ENCODE peak calls at places on chromosomes 5 and 9, in ten cellular contexts. Z, G, A, D, V, C, K, X, Y and U are unnamed samples.

GRCh38 chr9:87502446-87503232 is 5.0 kb downstream of the DAPK1 start:
- DNase-seq in Z (no peak), G (no peak), A (no peak), D (no peak), V (no peak), C (no peak), K (no peak), X (no peak), Y (no peak), U (no peak)

GRCh38 chr5:72633041-72633445 is 125.8 kb upstream of the ZNF366 start:
- DNase-seq in Z (no peak), G (no peak), A (no peak), D (no peak), V (no peak), C (no peak), K (no peak), X (no peak), Y (no peak), U (no peak)

GRCh38 chr5:75319636-75320035 is 17.4 kb upstream of the HMGCR start:
- DNase-seq in Z (no peak), G (no peak), A (no peak), D (no peak), V (no peak), C (no peak), K (no peak), X (no peak), Y (no peak), U (no peak)

GRCh38 chr5:95471922-95472321 is 80.8 kb downstream of the FAM81B start:
- DNase-seq in Z (no peak), G (no peak), A (no peak), D (no peak), V (no peak), C (no peak), K (no peak), X (no peak), Y (no peak), U (no peak)

GRCh38 chr9:15501179-15501578 is 9.6 kb downstream of the PSIP1 start:
- DNase-seq in Z (no peak), G (no peak), A (no peak), D (no peak), V (no peak), C (no peak), K (no peak), X (no peak), Y (no peak), U (no peak)

GRCh38 chr9:85528607-85529006 is 213.1 kb downstream of the AGTPBP1 start:
- DNase-seq in Z (no peak), G (no peak), A (no peak), D (no peak), V (no peak), C (no peak), K (no peak), X (no peak), Y (no peak), U (no peak)

GRCh38 chr9:135249191-135249590 is 161.7 kb downstream of the OLFM1 start:
- DNase-seq in Z (no peak), G (no peak), A (peak; percentile 5), D (no peak), V (peak; percentile 24), C (no peak), K (peak; percentile 33), X (no peak), Y (no peak), U (no peak)

GRCh38 chr9:107794259-107794658 is 304.7 kb upstream of the KLF4 start:
- DNase-seq in Z (no peak), G (no peak), A (no peak), D (no peak), V (no peak), C (no peak), K (no peak), X (peak; percentile 24), Y (no peak), U (no peak)

GRCh38 chr9:122159925-122160246 is 178 bp downstream of the MORN5 start:
- DNase-seq in Z (no peak), G (no peak), A (no peak), D (no peak), V (no peak), C (no peak), K (no peak), X (no peak), Y (no peak), U (no peak)

GRCh38 chr5:111584651-111585050 is 72.3 kb upstream of the STARD4 start:
- DNase-seq in Z (no peak), G (peak; percentile 39), A (no peak), D (peak; percentile 61), V (no peak), C (no peak), K (no peak), X (peak; percentile 65), Y (no peak), U (no peak)

GRCh38 chr5:101976933-101977332 is 319.2 kb downstream of the SLCO4C1 start:
- DNase-seq in Z (no peak), G (no peak), A (no peak), D (no peak), V (no peak), C (no peak), K (no peak), X (no peak), Y (no peak), U (no peak)

GRCh38 chr5:137415231-137415681 is 83.9 kb downstream of the SPOCK1 start:
- DNase-seq in Z (no peak), G (no peak), A (no peak), D (no peak), V (no peak), C (no peak), K (no peak), X (no peak), Y (no peak), U (no peak)

GRCh38 chr5:171630670-171631065 is 154.9 kb upstream of the SMIM23 start:
- DNase-seq in Z (no peak), G (no peak), A (no peak), D (peak; percentile 34), V (no peak), C (no peak), K (no peak), X (no peak), Y (no peak), U (no peak)

GRCh38 chr5:143114481-143114880 is 289.0 kb downstream of the NR3C1 start:
- DNase-seq in Z (no peak), G (no peak), A (no peak), D (no peak), V (no peak), C (no peak), K (no peak), X (no peak), Y (no peak), U (no peak)

GRCh38 chr9:131739988-131740648 is at the start of gene RAPGEF1:
- DNase-seq in Z (peak; percentile 76), G (peak; percentile 76), A (peak; percentile 88), D (peak; percentile 86), V (peak; percentile 85), C (peak; percentile 77), K (peak; percentile 90), X (peak; percentile 84), Y (peak; percentile 73), U (peak; percentile 82)

GRCh38 chr9:135830496-135830895 is 76.8 kb downstream of the CAMSAP1 start:
- DNase-seq in Z (no peak), G (no peak), A (no peak), D (no peak), V (no peak), C (no peak), K (no peak), X (no peak), Y (no peak), U (no peak)

GRCh38 chr9:122261469-122261881 is 3.2 kb downstream of the RBM18 start:
- DNase-seq in Z (peak; percentile 88), G (no peak), A (peak; percentile 45), D (no peak), V (peak; percentile 68), C (no peak), K (peak; percentile 79), X (peak; percentile 88), Y (no peak), U (no peak)

GRCh38 chr5:74243634-74244033 is 396.9 kb downstream of the ENC1 start:
- DNase-seq in Z (no peak), G (no peak), A (no peak), D (no peak), V (no peak), C (no peak), K (no peak), X (no peak), Y (no peak), U (no peak)

GRCh38 chr5:91332267-91333044 is 50.7 kb downstream of the ARRDC3 start:
- DNase-seq in Z (no peak), G (peak; percentile 72), A (no peak), D (peak; percentile 61), V (no peak), C (no peak), K (no peak), X (peak; percentile 18), Y (peak; percentile 63), U (no peak)

GRCh38 chr5:139575751-139576150 is 14.6 kb downstream of the UBE2D2 start:
- DNase-seq in Z (no peak), G (peak; percentile 57), A (no peak), D (no peak), V (no peak), C (no peak), K (no peak), X (no peak), Y (peak; percentile 62), U (no peak)

GRCh38 chr9:72579190-72579589 is 57.8 kb downstream of the TMC1 start:
- DNase-seq in Z (peak; percentile 38), G (no peak), A (peak; percentile 65), D (no peak), V (peak; percentile 66), C (no peak), K (peak; percentile 74), X (peak; percentile 41), Y (no peak), U (no peak)

GRCh38 chr9:128554155-128554862 is 1.9 kb downstream of the SPTAN1 start:
- DNase-seq in Z (peak; percentile 63), G (peak; percentile 57), A (peak; percentile 52), D (peak; percentile 84), V (peak; percentile 51), C (peak; percentile 19), K (peak; percentile 60), X (peak; percentile 84), Y (peak; percentile 46), U (no peak)

GRCh38 chr9:21970800-21971620 is 23.2 kb downstream of the CDKN2A start:
- DNase-seq in Z (no peak), G (no peak), A (no peak), D (peak; percentile 76), V (no peak), C (no peak), K (peak; percentile 51), X (peak; percentile 3), Y (no peak), U (no peak)

GRCh38 chr5:124783794-124784193 is 37.4 kb upstream of the ZNF608 start:
- DNase-seq in Z (no peak), G (no peak), A (no peak), D (no peak), V (no peak), C (no peak), K (no peak), X (no peak), Y (no peak), U (no peak)

GRCh38 chr9:113929634-113930092 is 53.6 kb downstream of the ZNF618 start:
- DNase-seq in Z (no peak), G (no peak), A (no peak), D (no peak), V (no peak), C (no peak), K (no peak), X (no peak), Y (no peak), U (no peak)

GRCh38 chr5:110018509-110018908 is 328.8 kb downstream of the MAN2A1 start:
- DNase-seq in Z (no peak), G (no peak), A (no peak), D (no peak), V (no peak), C (no peak), K (no peak), X (no peak), Y (no peak), U (no peak)

GRCh38 chr9:98504883-98505282 is 203.9 kb downstream of the GABBR2 start:
- DNase-seq in Z (no peak), G (no peak), A (no peak), D (no peak), V (no peak), C (no peak), K (no peak), X (no peak), Y (no peak), U (no peak)